ENCODE peak calls at places on chromosome 22, in ten cellular contexts. One of them, this sample, is unnamed.

GRCh38 chr22:28051787-28052356 is 132.8 kb upstream of the PITPNB start:
- DNase-seq in NCI-H1417: peak
- DNase-seq in stimulated activated CD8-positive, alpha-beta memory T cell treated with anti-CD3 and anti-CD28 coated beads, Interleukin-7, amount 100 ng/mL, for 1 hour: no peak
- DNase-seq in neuronal stem cell: peak
- DNase-seq in mesenteric fat pad: no peak
- DNase-seq in cardiac muscle cell: peak
- DNase-seq in NCI-H748 treated with DMSO at 0.1 percent for 48 hours: peak
- DNase-seq in stimulated activated CD4-positive, alpha-beta T cell treated with anti-CD3 and anti-CD28 coated beads, Interleukin-2, amount 100 ng/mL, for 48 hours: peak
- DNase-seq in hypothalamus: peak
- DNase-seq in epithelial cell of prostate: no peak
- DNase-seq in this sample: peak

GRCh38 chr22:24071686-24072085 is 60.6 kb downstream of the CABIN1 start:
- DNase-seq in NCI-H1417: no peak
- DNase-seq in stimulated activated CD8-positive, alpha-beta memory T cell treated with anti-CD3 and anti-CD28 coated beads, Interleukin-7, amount 100 ng/mL, for 1 hour: no peak
- DNase-seq in neuronal stem cell: no peak
- DNase-seq in mesenteric fat pad: no peak
- DNase-seq in cardiac muscle cell: no peak
- DNase-seq in NCI-H748 treated with DMSO at 0.1 percent for 48 hours: no peak
- DNase-seq in stimulated activated CD4-positive, alpha-beta T cell treated with anti-CD3 and anti-CD28 coated beads, Interleukin-2, amount 100 ng/mL, for 48 hours: no peak
- DNase-seq in hypothalamus: no peak
- DNase-seq in epithelial cell of prostate: no peak
- DNase-seq in this sample: no peak

GRCh38 chr22:31497148-31497938 is 1.0 kb downstream of the SFI1 start:
- DNase-seq in NCI-H1417: no peak
- DNase-seq in stimulated activated CD8-positive, alpha-beta memory T cell treated with anti-CD3 and anti-CD28 coated beads, Interleukin-7, amount 100 ng/mL, for 1 hour: no peak
- DNase-seq in neuronal stem cell: no peak
- DNase-seq in mesenteric fat pad: no peak
- DNase-seq in cardiac muscle cell: no peak
- DNase-seq in NCI-H748 treated with DMSO at 0.1 percent for 48 hours: no peak
- DNase-seq in stimulated activated CD4-positive, alpha-beta T cell treated with anti-CD3 and anti-CD28 coated beads, Interleukin-2, amount 100 ng/mL, for 48 hours: no peak
- DNase-seq in hypothalamus: no peak
- DNase-seq in epithelial cell of prostate: no peak
- DNase-seq in this sample: no peak

GRCh38 chr22:33853200-33854097 is 66.8 kb downstream of the LARGE1 start:
- DNase-seq in NCI-H1417: peak
- DNase-seq in stimulated activated CD8-positive, alpha-beta memory T cell treated with anti-CD3 and anti-CD28 coated beads, Interleukin-7, amount 100 ng/mL, for 1 hour: no peak
- DNase-seq in neuronal stem cell: no peak
- DNase-seq in mesenteric fat pad: no peak
- DNase-seq in cardiac muscle cell: peak
- DNase-seq in NCI-H748 treated with DMSO at 0.1 percent for 48 hours: no peak
- DNase-seq in stimulated activated CD4-positive, alpha-beta T cell treated with anti-CD3 and anti-CD28 coated beads, Interleukin-2, amount 100 ng/mL, for 48 hours: no peak
- DNase-seq in hypothalamus: peak
- DNase-seq in epithelial cell of prostate: peak
- DNase-seq in this sample: peak

GRCh38 chr22:48101704-48102103 is 1339.3 kb downstream of the TBC1D22A start:
- DNase-seq in NCI-H1417: no peak
- DNase-seq in stimulated activated CD8-positive, alpha-beta memory T cell treated with anti-CD3 and anti-CD28 coated beads, Interleukin-7, amount 100 ng/mL, for 1 hour: no peak
- DNase-seq in neuronal stem cell: no peak
- DNase-seq in mesenteric fat pad: peak
- DNase-seq in cardiac muscle cell: no peak
- DNase-seq in NCI-H748 treated with DMSO at 0.1 percent for 48 hours: no peak
- DNase-seq in stimulated activated CD4-positive, alpha-beta T cell treated with anti-CD3 and anti-CD28 coated beads, Interleukin-2, amount 100 ng/mL, for 48 hours: no peak
- DNase-seq in hypothalamus: no peak
- DNase-seq in epithelial cell of prostate: no peak
- DNase-seq in this sample: no peak

GRCh38 chr22:25110846-25111578 is 88.6 kb upstream of the CRYBB3 start:
- DNase-seq in NCI-H1417: peak
- DNase-seq in stimulated activated CD8-positive, alpha-beta memory T cell treated with anti-CD3 and anti-CD28 coated beads, Interleukin-7, amount 100 ng/mL, for 1 hour: peak
- DNase-seq in neuronal stem cell: peak
- DNase-seq in mesenteric fat pad: no peak
- DNase-seq in cardiac muscle cell: peak
- DNase-seq in NCI-H748 treated with DMSO at 0.1 percent for 48 hours: peak
- DNase-seq in stimulated activated CD4-positive, alpha-beta T cell treated with anti-CD3 and anti-CD28 coated beads, Interleukin-2, amount 100 ng/mL, for 48 hours: peak
- DNase-seq in hypothalamus: peak
- DNase-seq in epithelial cell of prostate: peak
- DNase-seq in this sample: peak

GRCh38 chr22:36305813-36306212 is 52.9 kb downstream of the APOL1 start:
- DNase-seq in NCI-H1417: no peak
- DNase-seq in stimulated activated CD8-positive, alpha-beta memory T cell treated with anti-CD3 and anti-CD28 coated beads, Interleukin-7, amount 100 ng/mL, for 1 hour: no peak
- DNase-seq in neuronal stem cell: no peak
- DNase-seq in mesenteric fat pad: no peak
- DNase-seq in cardiac muscle cell: no peak
- DNase-seq in NCI-H748 treated with DMSO at 0.1 percent for 48 hours: no peak
- DNase-seq in stimulated activated CD4-positive, alpha-beta T cell treated with anti-CD3 and anti-CD28 coated beads, Interleukin-2, amount 100 ng/mL, for 48 hours: no peak
- DNase-seq in hypothalamus: no peak
- DNase-seq in epithelial cell of prostate: no peak
- DNase-seq in this sample: no peak

GRCh38 chr22:45584121-45584570 is 81.5 kb downstream of the FBLN1 start:
- DNase-seq in NCI-H1417: no peak
- DNase-seq in stimulated activated CD8-positive, alpha-beta memory T cell treated with anti-CD3 and anti-CD28 coated beads, Interleukin-7, amount 100 ng/mL, for 1 hour: no peak
- DNase-seq in neuronal stem cell: no peak
- DNase-seq in mesenteric fat pad: no peak
- DNase-seq in cardiac muscle cell: no peak
- DNase-seq in NCI-H748 treated with DMSO at 0.1 percent for 48 hours: no peak
- DNase-seq in stimulated activated CD4-positive, alpha-beta T cell treated with anti-CD3 and anti-CD28 coated beads, Interleukin-2, amount 100 ng/mL, for 48 hours: no peak
- DNase-seq in hypothalamus: peak
- DNase-seq in epithelial cell of prostate: no peak
- DNase-seq in this sample: no peak

GRCh38 chr22:42977574-42977973 is 37.4 kb downstream of the PACSIN2 start:
- DNase-seq in NCI-H1417: no peak
- DNase-seq in stimulated activated CD8-positive, alpha-beta memory T cell treated with anti-CD3 and anti-CD28 coated beads, Interleukin-7, amount 100 ng/mL, for 1 hour: no peak
- DNase-seq in neuronal stem cell: no peak
- DNase-seq in mesenteric fat pad: no peak
- DNase-seq in cardiac muscle cell: no peak
- DNase-seq in NCI-H748 treated with DMSO at 0.1 percent for 48 hours: no peak
- DNase-seq in stimulated activated CD4-positive, alpha-beta T cell treated with anti-CD3 and anti-CD28 coated beads, Interleukin-2, amount 100 ng/mL, for 48 hours: no peak
- DNase-seq in hypothalamus: no peak
- DNase-seq in epithelial cell of prostate: no peak
- DNase-seq in this sample: no peak

GRCh38 chr22:23522642-23523251 is 57.3 kb downstream of the IGLL1 start:
- DNase-seq in NCI-H1417: peak
- DNase-seq in stimulated activated CD8-positive, alpha-beta memory T cell treated with anti-CD3 and anti-CD28 coated beads, Interleukin-7, amount 100 ng/mL, for 1 hour: no peak
- DNase-seq in neuronal stem cell: no peak
- DNase-seq in mesenteric fat pad: no peak
- DNase-seq in cardiac muscle cell: peak
- DNase-seq in NCI-H748 treated with DMSO at 0.1 percent for 48 hours: no peak
- DNase-seq in stimulated activated CD4-positive, alpha-beta T cell treated with anti-CD3 and anti-CD28 coated beads, Interleukin-2, amount 100 ng/mL, for 48 hours: no peak
- DNase-seq in hypothalamus: no peak
- DNase-seq in epithelial cell of prostate: no peak
- DNase-seq in this sample: peak

GRCh38 chr22:24244144-24244787 is 616 bp downstream of the GGT5 start:
- DNase-seq in NCI-H1417: no peak
- DNase-seq in stimulated activated CD8-positive, alpha-beta memory T cell treated with anti-CD3 and anti-CD28 coated beads, Interleukin-7, amount 100 ng/mL, for 1 hour: no peak
- DNase-seq in neuronal stem cell: no peak
- DNase-seq in mesenteric fat pad: no peak
- DNase-seq in cardiac muscle cell: peak
- DNase-seq in NCI-H748 treated with DMSO at 0.1 percent for 48 hours: no peak
- DNase-seq in stimulated activated CD4-positive, alpha-beta T cell treated with anti-CD3 and anti-CD28 coated beads, Interleukin-2, amount 100 ng/mL, for 48 hours: no peak
- DNase-seq in hypothalamus: no peak
- DNase-seq in epithelial cell of prostate: no peak
- DNase-seq in this sample: peak

GRCh38 chr22:47049078-47049609 is 286.7 kb downstream of the TBC1D22A start:
- DNase-seq in NCI-H1417: no peak
- DNase-seq in stimulated activated CD8-positive, alpha-beta memory T cell treated with anti-CD3 and anti-CD28 coated beads, Interleukin-7, amount 100 ng/mL, for 1 hour: no peak
- DNase-seq in neuronal stem cell: no peak
- DNase-seq in mesenteric fat pad: no peak
- DNase-seq in cardiac muscle cell: no peak
- DNase-seq in NCI-H748 treated with DMSO at 0.1 percent for 48 hours: no peak
- DNase-seq in stimulated activated CD4-positive, alpha-beta T cell treated with anti-CD3 and anti-CD28 coated beads, Interleukin-2, amount 100 ng/mL, for 48 hours: no peak
- DNase-seq in hypothalamus: no peak
- DNase-seq in epithelial cell of prostate: no peak
- DNase-seq in this sample: no peak

GRCh38 chr22:37481347-37481907 is 4.8 kb downstream of the MFNG start:
- DNase-seq in NCI-H1417: no peak
- DNase-seq in stimulated activated CD8-positive, alpha-beta memory T cell treated with anti-CD3 and anti-CD28 coated beads, Interleukin-7, amount 100 ng/mL, for 1 hour: no peak
- DNase-seq in neuronal stem cell: no peak
- DNase-seq in mesenteric fat pad: no peak
- DNase-seq in cardiac muscle cell: no peak
- DNase-seq in NCI-H748 treated with DMSO at 0.1 percent for 48 hours: no peak
- DNase-seq in stimulated activated CD4-positive, alpha-beta T cell treated with anti-CD3 and anti-CD28 coated beads, Interleukin-2, amount 100 ng/mL, for 48 hours: no peak
- DNase-seq in hypothalamus: no peak
- DNase-seq in epithelial cell of prostate: no peak
- DNase-seq in this sample: no peak

GRCh38 chr22:29011200-29011867 is 50.3 kb downstream of the C22orf31 start:
- DNase-seq in NCI-H1417: no peak
- DNase-seq in stimulated activated CD8-positive, alpha-beta memory T cell treated with anti-CD3 and anti-CD28 coated beads, Interleukin-7, amount 100 ng/mL, for 1 hour: no peak
- DNase-seq in neuronal stem cell: peak
- DNase-seq in mesenteric fat pad: no peak
- DNase-seq in cardiac muscle cell: no peak
- DNase-seq in NCI-H748 treated with DMSO at 0.1 percent for 48 hours: no peak
- DNase-seq in stimulated activated CD4-positive, alpha-beta T cell treated with anti-CD3 and anti-CD28 coated beads, Interleukin-2, amount 100 ng/mL, for 48 hours: no peak
- DNase-seq in hypothalamus: no peak
- DNase-seq in epithelial cell of prostate: no peak
- DNase-seq in this sample: no peak

GRCh38 chr22:45546333-45547015 is 43.8 kb downstream of the FBLN1 start:
- DNase-seq in NCI-H1417: no peak
- DNase-seq in stimulated activated CD8-positive, alpha-beta memory T cell treated with anti-CD3 and anti-CD28 coated beads, Interleukin-7, amount 100 ng/mL, for 1 hour: no peak
- DNase-seq in neuronal stem cell: no peak
- DNase-seq in mesenteric fat pad: no peak
- DNase-seq in cardiac muscle cell: no peak
- DNase-seq in NCI-H748 treated with DMSO at 0.1 percent for 48 hours: no peak
- DNase-seq in stimulated activated CD4-positive, alpha-beta T cell treated with anti-CD3 and anti-CD28 coated beads, Interleukin-2, amount 100 ng/mL, for 48 hours: no peak
- DNase-seq in hypothalamus: no peak
- DNase-seq in epithelial cell of prostate: no peak
- DNase-seq in this sample: no peak

GRCh38 chr22:22556995-22557925 is 1.8 kb downstream of the PRAME start:
- DNase-seq in NCI-H1417: no peak
- DNase-seq in stimulated activated CD8-positive, alpha-beta memory T cell treated with anti-CD3 and anti-CD28 coated beads, Interleukin-7, amount 100 ng/mL, for 1 hour: no peak
- DNase-seq in neuronal stem cell: no peak
- DNase-seq in mesenteric fat pad: no peak
- DNase-seq in cardiac muscle cell: no peak
- DNase-seq in NCI-H748 treated with DMSO at 0.1 percent for 48 hours: no peak
- DNase-seq in stimulated activated CD4-positive, alpha-beta T cell treated with anti-CD3 and anti-CD28 coated beads, Interleukin-2, amount 100 ng/mL, for 48 hours: no peak
- DNase-seq in hypothalamus: no peak
- DNase-seq in epithelial cell of prostate: no peak
- DNase-seq in this sample: no peak

GRCh38 chr22:20956258-20957117 is 10.6 kb upstream of the AIFM3 start:
- DNase-seq in NCI-H1417: no peak
- DNase-seq in stimulated activated CD8-positive, alpha-beta memory T cell treated with anti-CD3 and anti-CD28 coated beads, Interleukin-7, amount 100 ng/mL, for 1 hour: no peak
- DNase-seq in neuronal stem cell: no peak
- DNase-seq in mesenteric fat pad: no peak
- DNase-seq in cardiac muscle cell: peak
- DNase-seq in NCI-H748 treated with DMSO at 0.1 percent for 48 hours: no peak
- DNase-seq in stimulated activated CD4-positive, alpha-beta T cell treated with anti-CD3 and anti-CD28 coated beads, Interleukin-2, amount 100 ng/mL, for 48 hours: no peak
- DNase-seq in hypothalamus: no peak
- DNase-seq in epithelial cell of prostate: peak
- DNase-seq in this sample: no peak

GRCh38 chr22:44112191-44112590 is 68.5 kb upstream of the PARVG start:
- DNase-seq in NCI-H1417: no peak
- DNase-seq in stimulated activated CD8-positive, alpha-beta memory T cell treated with anti-CD3 and anti-CD28 coated beads, Interleukin-7, amount 100 ng/mL, for 1 hour: no peak
- DNase-seq in neuronal stem cell: no peak
- DNase-seq in mesenteric fat pad: no peak
- DNase-seq in cardiac muscle cell: no peak
- DNase-seq in NCI-H748 treated with DMSO at 0.1 percent for 48 hours: no peak
- DNase-seq in stimulated activated CD4-positive, alpha-beta T cell treated with anti-CD3 and anti-CD28 coated beads, Interleukin-2, amount 100 ng/mL, for 48 hours: no peak
- DNase-seq in hypothalamus: no peak
- DNase-seq in epithelial cell of prostate: no peak
- DNase-seq in this sample: no peak

GRCh38 chr22:43670545-43670944 is 141.6 kb downstream of the EFCAB6 start:
- DNase-seq in NCI-H1417: no peak
- DNase-seq in stimulated activated CD8-positive, alpha-beta memory T cell treated with anti-CD3 and anti-CD28 coated beads, Interleukin-7, amount 100 ng/mL, for 1 hour: no peak
- DNase-seq in neuronal stem cell: no peak
- DNase-seq in mesenteric fat pad: no peak
- DNase-seq in cardiac muscle cell: no peak
- DNase-seq in NCI-H748 treated with DMSO at 0.1 percent for 48 hours: no peak
- DNase-seq in stimulated activated CD4-positive, alpha-beta T cell treated with anti-CD3 and anti-CD28 coated beads, Interleukin-2, amount 100 ng/mL, for 48 hours: no peak
- DNase-seq in hypothalamus: no peak
- DNase-seq in epithelial cell of prostate: no peak
- DNase-seq in this sample: no peak

GRCh38 chr22:49961601-49962011 is 1.0 kb downstream of the PIM3 start:
- DNase-seq in NCI-H1417: no peak
- DNase-seq in stimulated activated CD8-positive, alpha-beta memory T cell treated with anti-CD3 and anti-CD28 coated beads, Interleukin-7, amount 100 ng/mL, for 1 hour: no peak
- DNase-seq in neuronal stem cell: no peak
- DNase-seq in mesenteric fat pad: peak
- DNase-seq in cardiac muscle cell: peak
- DNase-seq in NCI-H748 treated with DMSO at 0.1 percent for 48 hours: no peak
- DNase-seq in stimulated activated CD4-positive, alpha-beta T cell treated with anti-CD3 and anti-CD28 coated beads, Interleukin-2, amount 100 ng/mL, for 48 hours: no peak
- DNase-seq in hypothalamus: no peak
- DNase-seq in epithelial cell of prostate: no peak
- DNase-seq in this sample: peak

GRCh38 chr22:49433044-49433443 is 394.6 kb downstream of the BRD1 start:
- DNase-seq in NCI-H1417: no peak
- DNase-seq in stimulated activated CD8-positive, alpha-beta memory T cell treated with anti-CD3 and anti-CD28 coated beads, Interleukin-7, amount 100 ng/mL, for 1 hour: no peak
- DNase-seq in neuronal stem cell: no peak
- DNase-seq in mesenteric fat pad: peak
- DNase-seq in cardiac muscle cell: no peak
- DNase-seq in NCI-H748 treated with DMSO at 0.1 percent for 48 hours: no peak
- DNase-seq in stimulated activated CD4-positive, alpha-beta T cell treated with anti-CD3 and anti-CD28 coated beads, Interleukin-2, amount 100 ng/mL, for 48 hours: no peak
- DNase-seq in hypothalamus: no peak
- DNase-seq in epithelial cell of prostate: no peak
- DNase-seq in this sample: no peak

GRCh38 chr22:35642305-35642741 is 5.9 kb upstream of the APOL6 start:
- DNase-seq in NCI-H1417: no peak
- DNase-seq in stimulated activated CD8-positive, alpha-beta memory T cell treated with anti-CD3 and anti-CD28 coated beads, Interleukin-7, amount 100 ng/mL, for 1 hour: no peak
- DNase-seq in neuronal stem cell: no peak
- DNase-seq in mesenteric fat pad: peak
- DNase-seq in cardiac muscle cell: peak
- DNase-seq in NCI-H748 treated with DMSO at 0.1 percent for 48 hours: no peak
- DNase-seq in stimulated activated CD4-positive, alpha-beta T cell treated with anti-CD3 and anti-CD28 coated beads, Interleukin-2, amount 100 ng/mL, for 48 hours: no peak
- DNase-seq in hypothalamus: no peak
- DNase-seq in epithelial cell of prostate: no peak
- DNase-seq in this sample: no peak

GRCh38 chr22:42444060-42444904 is 12.1 kb upstream of the NFAM1 start:
- DNase-seq in NCI-H1417: peak
- DNase-seq in stimulated activated CD8-positive, alpha-beta memory T cell treated with anti-CD3 and anti-CD28 coated beads, Interleukin-7, amount 100 ng/mL, for 1 hour: peak
- DNase-seq in neuronal stem cell: peak
- DNase-seq in mesenteric fat pad: no peak
- DNase-seq in cardiac muscle cell: peak
- DNase-seq in NCI-H748 treated with DMSO at 0.1 percent for 48 hours: peak
- DNase-seq in stimulated activated CD4-positive, alpha-beta T cell treated with anti-CD3 and anti-CD28 coated beads, Interleukin-2, amount 100 ng/mL, for 48 hours: peak
- DNase-seq in hypothalamus: peak
- DNase-seq in epithelial cell of prostate: peak
- DNase-seq in this sample: peak

This sample was measured in lung microvascular endothelial cell.